ENCODE peak calls at places on chromosomes 16 and 17, in seven cellular contexts. O is EL, I is HEK293T, H is T-helper 2 cell, Q is D341Med, P is AG09309, T is anterior cingulate cortex. S is an unnamed sample.

GRCh38 chr17:75814900-75815373 is 29.3 kb downstream of the UNC13D start:
- DNase-seq in H (no peak), Q (peak), O (peak), T (no peak), I (no peak), P (peak), S (peak)

GRCh38 chr17:60743812-60744211 is 66.2 kb downstream of the BCAS3 start:
- DNase-seq in Q (no peak), I (no peak), T (no peak), P (no peak), O (peak), H (no peak), S (peak)

GRCh38 chr17:82015311-82015971 is 7.2 kb downstream of the CENPX start:
- DNase-seq in H (no peak), T (no peak), O (no peak), I (no peak), Q (no peak), P (no peak), S (no peak)

GRCh38 chr17:75778861-75779249 is 5.8 kb upstream of the UNK start:
- DNase-seq in T (no peak), Q (no peak), O (peak), I (peak), P (no peak), H (peak), S (no peak)

GRCh38 chr17:50447870-50448573 is 20.7 kb downstream of the CHAD start:
- DNase-seq in O (no peak), Q (no peak), P (no peak), I (no peak), T (no peak), H (no peak), S (no peak)

GRCh38 chr17:6510321-6511023 is 45.9 kb downstream of the PITPNM3 start:
- DNase-seq in H (no peak), Q (no peak), O (peak), P (no peak), T (no peak), I (no peak), S (no peak)

GRCh38 chr17:68346448-68346847 is 55.2 kb downstream of the ARSG start:
- DNase-seq in T (no peak), Q (no peak), H (peak), O (no peak), P (no peak), I (no peak), S (no peak)

GRCh38 chr17:78132086-78132676 is 1.6 kb downstream of the TMC8 start:
- DNase-seq in I (no peak), O (no peak), P (no peak), H (peak), T (no peak), Q (no peak), S (no peak)

GRCh38 chr17:40356906-40357861 is 7.4 kb downstream of the GJD3 start:
- DNase-seq in O (no peak), H (no peak), Q (no peak), P (no peak), I (no peak), T (no peak), S (no peak)

GRCh38 chr16:11038777-11039176 is 94.4 kb downstream of the CLEC16A start:
- DNase-seq in Q (no peak), H (no peak), P (no peak), I (no peak), O (no peak), T (no peak), S (peak)

GRCh38 chr17:50064253-50064991 is 8.5 kb downstream of the ITGA3 start:
- DNase-seq in O (peak), Q (no peak), H (no peak), T (no peak), P (peak), I (no peak), S (peak)

GRCh38 chr16:89343501-89344291 is 126.2 kb downstream of the ZNF778 start:
- DNase-seq in P (no peak), O (peak), T (no peak), H (no peak), Q (no peak), I (peak), S (peak)

GRCh38 chr17:82239401-82239925 is 10.6 kb downstream of the SLC16A3 start:
- DNase-seq in P (no peak), H (no peak), T (no peak), I (no peak), O (no peak), Q (no peak), S (no peak)

GRCh38 chr16:50144211-50144610 is 8.9 kb upstream of the TENT4B start:
- DNase-seq in T (no peak), I (no peak), H (no peak), O (no peak), P (no peak), Q (no peak), S (no peak)

GRCh38 chr17:40325156-40326013 is 16.4 kb downstream of the RARA start:
- DNase-seq in Q (no peak), I (no peak), H (peak), O (no peak), T (no peak), P (no peak), S (no peak)

GRCh38 chr17:15341385-15341849 is at the start of gene TEKT3:
- DNase-seq in P (no peak), Q (peak), I (peak), T (peak), H (no peak), O (peak), S (peak)

GRCh38 chr16:30551781-30552180 is 6.4 kb downstream of the ZNF764 start:
- DNase-seq in P (no peak), H (peak), O (no peak), I (no peak), Q (no peak), T (no peak), S (no peak)

GRCh38 chr16:87996962-87997880 is 46.0 kb downstream of the BANP start:
- DNase-seq in O (peak), Q (no peak), H (no peak), T (no peak), P (no peak), I (no peak), S (no peak)

GRCh38 chr17:50865060-50865867 is 890 bp downstream of the TOB1 start:
- DNase-seq in H (peak), P (no peak), I (no peak), Q (peak), T (peak), O (peak), S (peak)

GRCh38 chr17:48307814-48308411 is 122.1 kb downstream of the SKAP1 start:
- DNase-seq in Q (peak), P (peak), O (peak), I (peak), T (no peak), H (peak), S (peak)

GRCh38 chr16:72824761-72825160 is 223.2 kb downstream of the ZFHX3 start:
- DNase-seq in O (no peak), I (no peak), T (no peak), Q (no peak), H (no peak), P (no peak), S (no peak)

GRCh38 chr16:25575363-25575762 is 116.4 kb upstream of the HS3ST4 start:
- DNase-seq in H (no peak), O (no peak), I (no peak), P (no peak), Q (no peak), T (no peak), S (no peak)

S was measured in mammary epithelial cell.